ENCODE peak calls at places on chromosomes 12 and 14, in ten cellular contexts. U is SHP77; V is HFFc6; N is amniotic stem cell; Y is GM19239; D is HCT116; J is stimulated activated CD4-positive, alpha-beta T cell treated with anti-CD3 and anti-CD28 coated beads, Interleukin-12 subunit alpha, Interleukin-12 subunit beta, amount 100 ng/mL, for 48 hours; L is KG1; O is activated naive CD4-positive, alpha-beta T cell treated with anti-CD3 and anti-CD28 coated beads, Interleukin-2, amount 10 ng/mL, durations not matched to agents 7 days and 5 days; T is cardiac fibroblast. E is an unnamed sample.

GRCh38 chr14:78997811-78998210 is 827.6 kb downstream of the NRXN3 start:
- DNase-seq in U (no peak), V (peak), N (no peak), Y (no peak), D (no peak), J (no peak), L (no peak), O (no peak), T (peak), E (peak)

GRCh38 chr12:100234166-100234565 is 32.7 kb downstream of the DEPDC4 start:
- DNase-seq in U (no peak), V (peak), N (no peak), Y (no peak), D (no peak), J (no peak), L (no peak), O (no peak), T (peak), E (peak)

GRCh38 chr12:18296201-18296908 is 35.0 kb downstream of the PIK3C2G start:
- DNase-seq in U (no peak), V (no peak), N (no peak), Y (no peak), D (no peak), J (no peak), L (no peak), O (no peak), T (peak), E (no peak)

GRCh38 chr14:103131580-103131979 is 8.3 kb downstream of the TNFAIP2 start:
- DNase-seq in U (no peak), V (no peak), N (no peak), Y (no peak), D (no peak), J (no peak), L (no peak), O (no peak), T (no peak), E (no peak)

GRCh38 chr12:47272412-47273190 is 192.8 kb upstream of the AMIGO2 start:
- DNase-seq in U (no peak), V (no peak), N (no peak), Y (no peak), D (no peak), J (no peak), L (no peak), O (no peak), T (peak), E (peak)

GRCh38 chr12:121649819-121650353 is 19.6 kb downstream of the MORN3 start:
- DNase-seq in U (no peak), V (no peak), N (no peak), Y (no peak), D (no peak), J (no peak), L (peak), O (peak), T (no peak), E (no peak)

GRCh38 chr14:99806841-99807240 is 13.6 kb downstream of the EML1 start:
- DNase-seq in U (no peak), V (no peak), N (no peak), Y (no peak), D (no peak), J (no peak), L (no peak), O (no peak), T (no peak), E (no peak)

GRCh38 chr12:115569694-115570093 is 707.8 kb downstream of the MED13L start:
- DNase-seq in U (no peak), V (no peak), N (no peak), Y (no peak), D (no peak), J (no peak), L (no peak), O (no peak), T (no peak), E (no peak)

GRCh38 chr14:80388980-80389711 is 177.8 kb upstream of the DIO2 start:
- DNase-seq in U (no peak), V (peak), N (peak), Y (no peak), D (no peak), J (no peak), L (no peak), O (no peak), T (peak), E (peak)

GRCh38 chr14:103563089-103563620 is 395 bp downstream of the COA8 start:
- DNase-seq in U (peak), V (no peak), N (no peak), Y (peak), D (peak), J (no peak), L (peak), O (no peak), T (no peak), E (no peak)

GRCh38 chr12:113369391-113369790 is 11.0 kb downstream of the PLBD2 start:
- DNase-seq in U (no peak), V (no peak), N (no peak), Y (no peak), D (no peak), J (no peak), L (no peak), O (no peak), T (no peak), E (no peak)

GRCh38 chr14:102356280-102356679 is 6.4 kb downstream of the CINP start:
- DNase-seq in U (no peak), V (no peak), N (no peak), Y (no peak), D (no peak), J (no peak), L (no peak), O (no peak), T (no peak), E (no peak)

GRCh38 chr14:78606111-78606510 is 435.9 kb downstream of the NRXN3 start:
- DNase-seq in U (no peak), V (peak), N (peak), Y (no peak), D (no peak), J (no peak), L (no peak), O (no peak), T (peak), E (peak)

GRCh38 chr14:104794641-104795467 is 694 bp downstream of the AKT1 start:
- DNase-seq in U (no peak), V (no peak), N (no peak), Y (peak), D (no peak), J (no peak), L (no peak), O (peak), T (no peak), E (peak)

E was measured in mesenchymal stem cell.